ENCODE peak calls at places on chromosomes 1 and 21, in eight cellular contexts. One of them, this sample, is unnamed.

GRCh38 chr1:114668784-114669561 is 876 bp downstream of the DENND2C start:
- DNase-seq in kidney: no peak
- DNase-seq in MCF 10A: peak; percentile 63
- DNase-seq in endothelial cell: no peak
- DNase-seq in putamen: no peak
- DNase-seq in mammary epithelial cell: peak; percentile 76
- DNase-seq in neuronal stem cell: peak; percentile 5
- DNase-seq in astrocyte of the spinal cord: peak; percentile 3
- DNase-seq in this sample: no peak

GRCh38 chr1:112981461-112982233 is 25.7 kb upstream of the SLC16A1 start:
- DNase-seq in kidney: no peak
- DNase-seq in MCF 10A: no peak
- DNase-seq in endothelial cell: no peak
- DNase-seq in putamen: no peak
- DNase-seq in mammary epithelial cell: no peak
- DNase-seq in neuronal stem cell: no peak
- DNase-seq in astrocyte of the spinal cord: no peak
- DNase-seq in this sample: no peak

GRCh38 chr1:7326366-7326765 is 444.7 kb upstream of the VAMP3 start:
- DNase-seq in kidney: no peak
- DNase-seq in MCF 10A: no peak
- DNase-seq in endothelial cell: no peak
- DNase-seq in putamen: no peak
- DNase-seq in mammary epithelial cell: no peak
- DNase-seq in neuronal stem cell: no peak
- DNase-seq in astrocyte of the spinal cord: no peak
- DNase-seq in this sample: no peak

GRCh38 chr1:22689505-22689904 is 21.1 kb upstream of the EPHB2 start:
- DNase-seq in kidney: no peak
- DNase-seq in MCF 10A: peak; percentile 62
- DNase-seq in endothelial cell: no peak
- DNase-seq in putamen: no peak
- DNase-seq in mammary epithelial cell: peak; percentile 71
- DNase-seq in neuronal stem cell: no peak
- DNase-seq in astrocyte of the spinal cord: peak; percentile 80
- DNase-seq in this sample: no peak

GRCh38 chr1:117110774-117111173 is 10.8 kb downstream of the TRIM45 start:
- DNase-seq in kidney: no peak
- DNase-seq in MCF 10A: peak; percentile 48
- DNase-seq in endothelial cell: no peak
- DNase-seq in putamen: peak; percentile 55
- DNase-seq in mammary epithelial cell: peak; percentile 70
- DNase-seq in neuronal stem cell: no peak
- DNase-seq in astrocyte of the spinal cord: no peak
- DNase-seq in this sample: no peak

GRCh38 chr1:81155131-81155530 is 645.6 kb upstream of the ADGRL2 start:
- DNase-seq in kidney: no peak
- DNase-seq in MCF 10A: no peak
- DNase-seq in endothelial cell: no peak
- DNase-seq in putamen: no peak
- DNase-seq in mammary epithelial cell: peak; percentile 21
- DNase-seq in neuronal stem cell: no peak
- DNase-seq in astrocyte of the spinal cord: peak; percentile 46
- DNase-seq in this sample: no peak

GRCh38 chr1:85449356-85449755 is 15.6 kb downstream of the DDAH1 start:
- DNase-seq in kidney: no peak
- DNase-seq in MCF 10A: no peak
- DNase-seq in endothelial cell: no peak
- DNase-seq in putamen: no peak
- DNase-seq in mammary epithelial cell: no peak
- DNase-seq in neuronal stem cell: no peak
- DNase-seq in astrocyte of the spinal cord: no peak
- DNase-seq in this sample: no peak

GRCh38 chr1:5815716-5816115 is 176.5 kb downstream of the NPHP4 start:
- DNase-seq in kidney: no peak
- DNase-seq in MCF 10A: no peak
- DNase-seq in endothelial cell: no peak
- DNase-seq in putamen: no peak
- DNase-seq in mammary epithelial cell: no peak
- DNase-seq in neuronal stem cell: no peak
- DNase-seq in astrocyte of the spinal cord: no peak
- DNase-seq in this sample: no peak

GRCh38 chr1:15966081-15966955 is 9.6 kb downstream of the ZBTB17 start:
- DNase-seq in kidney: peak; percentile 66
- DNase-seq in MCF 10A: no peak
- DNase-seq in endothelial cell: no peak
- DNase-seq in putamen: no peak
- DNase-seq in mammary epithelial cell: no peak
- DNase-seq in neuronal stem cell: no peak
- DNase-seq in astrocyte of the spinal cord: no peak
- DNase-seq in this sample: no peak

GRCh38 chr1:3959361-3959760 is 59.3 kb upstream of the C1orf174 start:
- DNase-seq in kidney: no peak
- DNase-seq in MCF 10A: no peak
- DNase-seq in endothelial cell: no peak
- DNase-seq in putamen: no peak
- DNase-seq in mammary epithelial cell: no peak
- DNase-seq in neuronal stem cell: no peak
- DNase-seq in astrocyte of the spinal cord: no peak
- DNase-seq in this sample: no peak

GRCh38 chr1:119815361-119815760 is 4.1 kb upstream of the REG4 start:
- DNase-seq in kidney: no peak
- DNase-seq in MCF 10A: no peak
- DNase-seq in endothelial cell: no peak
- DNase-seq in putamen: no peak
- DNase-seq in mammary epithelial cell: peak; percentile 72
- DNase-seq in neuronal stem cell: no peak
- DNase-seq in astrocyte of the spinal cord: peak; percentile 59
- DNase-seq in this sample: no peak

GRCh38 chr1:205484985-205485967 is 19.2 kb upstream of the CDK18 start:
- DNase-seq in kidney: peak; percentile 79
- DNase-seq in MCF 10A: peak; percentile 88
- DNase-seq in endothelial cell: peak; percentile 69
- DNase-seq in putamen: peak; percentile 58
- DNase-seq in mammary epithelial cell: peak; percentile 56
- DNase-seq in neuronal stem cell: peak; percentile 77
- DNase-seq in astrocyte of the spinal cord: peak; percentile 67
- DNase-seq in this sample: no peak

GRCh38 chr1:116741781-116742565 is 12.3 kb upstream of the CD2 start:
- DNase-seq in kidney: no peak
- DNase-seq in MCF 10A: no peak
- DNase-seq in endothelial cell: no peak
- DNase-seq in putamen: no peak
- DNase-seq in mammary epithelial cell: no peak
- DNase-seq in neuronal stem cell: no peak
- DNase-seq in astrocyte of the spinal cord: no peak
- DNase-seq in this sample: no peak

GRCh38 chr1:94025383-94026340 is 95.3 kb downstream of the ABCA4 start:
- DNase-seq in kidney: no peak
- DNase-seq in MCF 10A: peak; percentile 77
- DNase-seq in endothelial cell: peak; percentile 53
- DNase-seq in putamen: no peak
- DNase-seq in mammary epithelial cell: peak; percentile 63
- DNase-seq in neuronal stem cell: peak; percentile 56
- DNase-seq in astrocyte of the spinal cord: peak; percentile 77
- DNase-seq in this sample: no peak

GRCh38 chr1:235642021-235642942 is 7.3 kb downstream of the GNG4 start:
- DNase-seq in kidney: peak; percentile 72
- DNase-seq in MCF 10A: peak; percentile 91
- DNase-seq in endothelial cell: no peak
- DNase-seq in putamen: no peak
- DNase-seq in mammary epithelial cell: peak; percentile 61
- DNase-seq in neuronal stem cell: no peak
- DNase-seq in astrocyte of the spinal cord: peak; percentile 61
- DNase-seq in this sample: no peak

GRCh38 chr1:201999625-202000238 is 10.7 kb upstream of the ELF3 start:
- DNase-seq in kidney: no peak
- DNase-seq in MCF 10A: peak; percentile 81
- DNase-seq in endothelial cell: no peak
- DNase-seq in putamen: peak; percentile 53
- DNase-seq in mammary epithelial cell: peak; percentile 43
- DNase-seq in neuronal stem cell: no peak
- DNase-seq in astrocyte of the spinal cord: peak; percentile 40
- DNase-seq in this sample: no peak

GRCh38 chr1:206736878-206737728 is 33.5 kb upstream of the IL19 start:
- DNase-seq in kidney: no peak
- DNase-seq in MCF 10A: no peak
- DNase-seq in endothelial cell: no peak
- DNase-seq in putamen: no peak
- DNase-seq in mammary epithelial cell: no peak
- DNase-seq in neuronal stem cell: no peak
- DNase-seq in astrocyte of the spinal cord: no peak
- DNase-seq in this sample: no peak

GRCh38 chr1:34328281-34328680 is 151.6 kb downstream of the C1orf94 start:
- DNase-seq in kidney: no peak
- DNase-seq in MCF 10A: no peak
- DNase-seq in endothelial cell: no peak
- DNase-seq in putamen: no peak
- DNase-seq in mammary epithelial cell: no peak
- DNase-seq in neuronal stem cell: no peak
- DNase-seq in astrocyte of the spinal cord: no peak
- DNase-seq in this sample: no peak

GRCh38 chr21:39048064-39048463 is 135.2 kb downstream of the PSMG1 start:
- DNase-seq in kidney: no peak
- DNase-seq in MCF 10A: peak; percentile 94
- DNase-seq in endothelial cell: peak; percentile 60
- DNase-seq in putamen: no peak
- DNase-seq in mammary epithelial cell: peak; percentile 95
- DNase-seq in neuronal stem cell: peak; percentile 83
- DNase-seq in astrocyte of the spinal cord: peak; percentile 65
- DNase-seq in this sample: peak; percentile 57

GRCh38 chr1:216765346-216766300 is 42.4 kb upstream of the ESRRG start:
- DNase-seq in kidney: no peak
- DNase-seq in MCF 10A: no peak
- DNase-seq in endothelial cell: no peak
- DNase-seq in putamen: no peak
- DNase-seq in mammary epithelial cell: no peak
- DNase-seq in neuronal stem cell: no peak
- DNase-seq in astrocyte of the spinal cord: no peak
- DNase-seq in this sample: no peak

GRCh38 chr1:204207136-204207616 is 6.6 kb downstream of the GOLT1A start:
- DNase-seq in kidney: peak; percentile 82
- DNase-seq in MCF 10A: peak; percentile 76
- DNase-seq in endothelial cell: peak; percentile 86
- DNase-seq in putamen: no peak
- DNase-seq in mammary epithelial cell: peak; percentile 24
- DNase-seq in neuronal stem cell: peak; percentile 62
- DNase-seq in astrocyte of the spinal cord: peak; percentile 16
- DNase-seq in this sample: no peak

GRCh38 chr1:178580096-178580495 is 67.2 kb downstream of the TEX35 start:
- DNase-seq in kidney: no peak
- DNase-seq in MCF 10A: no peak
- DNase-seq in endothelial cell: no peak
- DNase-seq in putamen: no peak
- DNase-seq in mammary epithelial cell: no peak
- DNase-seq in neuronal stem cell: no peak
- DNase-seq in astrocyte of the spinal cord: no peak
- DNase-seq in this sample: no peak

GRCh38 chr1:76090284-76091180 is 16.0 kb downstream of the ST6GALNAC3 start:
- DNase-seq in kidney: no peak
- DNase-seq in MCF 10A: no peak
- DNase-seq in endothelial cell: no peak
- DNase-seq in putamen: no peak
- DNase-seq in mammary epithelial cell: no peak
- DNase-seq in neuronal stem cell: no peak
- DNase-seq in astrocyte of the spinal cord: no peak
- DNase-seq in this sample: no peak

GRCh38 chr1:234322979-234323378 is 50.3 kb upstream of the COA6 start:
- DNase-seq in kidney: no peak
- DNase-seq in MCF 10A: peak; percentile 72
- DNase-seq in endothelial cell: peak; percentile 79
- DNase-seq in putamen: no peak
- DNase-seq in mammary epithelial cell: no peak
- DNase-seq in neuronal stem cell: peak; percentile 24
- DNase-seq in astrocyte of the spinal cord: peak; percentile 8
- DNase-seq in this sample: peak; percentile 73

GRCh38 chr1:154608522-154609294 is 722 bp upstream of the ADAR start:
- DNase-seq in kidney: peak; percentile 83
- DNase-seq in MCF 10A: peak; percentile 55
- DNase-seq in endothelial cell: peak; percentile 38
- DNase-seq in putamen: no peak
- DNase-seq in mammary epithelial cell: peak; percentile 42
- DNase-seq in neuronal stem cell: peak; percentile 75
- DNase-seq in astrocyte of the spinal cord: peak; percentile 69
- DNase-seq in this sample: no peak

GRCh38 chr1:173798078-173798477 is 26.4 kb upstream of the DARS2 start:
- DNase-seq in kidney: no peak
- DNase-seq in MCF 10A: peak; percentile 12
- DNase-seq in endothelial cell: no peak
- DNase-seq in putamen: no peak
- DNase-seq in mammary epithelial cell: peak; percentile 10
- DNase-seq in neuronal stem cell: no peak
- DNase-seq in astrocyte of the spinal cord: no peak
- DNase-seq in this sample: no peak

GRCh38 chr1:45721207-45721606 is 29.2 kb downstream of the IPP start:
- DNase-seq in kidney: no peak
- DNase-seq in MCF 10A: no peak
- DNase-seq in endothelial cell: no peak
- DNase-seq in putamen: no peak
- DNase-seq in mammary epithelial cell: no peak
- DNase-seq in neuronal stem cell: no peak
- DNase-seq in astrocyte of the spinal cord: peak; percentile 4
- DNase-seq in this sample: no peak

GRCh38 chr1:69403911-69404310 is 163.8 kb upstream of the LRRC7 start:
- DNase-seq in kidney: no peak
- DNase-seq in MCF 10A: no peak
- DNase-seq in endothelial cell: no peak
- DNase-seq in putamen: no peak
- DNase-seq in mammary epithelial cell: peak; percentile 6
- DNase-seq in neuronal stem cell: no peak
- DNase-seq in astrocyte of the spinal cord: no peak
- DNase-seq in this sample: no peak

GRCh38 chr1:232812560-232812959 is 7.3 kb downstream of the MAP10 start:
- DNase-seq in kidney: no peak
- DNase-seq in MCF 10A: no peak
- DNase-seq in endothelial cell: no peak
- DNase-seq in putamen: no peak
- DNase-seq in mammary epithelial cell: no peak
- DNase-seq in neuronal stem cell: no peak
- DNase-seq in astrocyte of the spinal cord: no peak
- DNase-seq in this sample: no peak

GRCh38 chr1:220734571-220735326 is 13.4 kb upstream of the MTARC2 start:
- DNase-seq in kidney: no peak
- DNase-seq in MCF 10A: peak; percentile 71
- DNase-seq in endothelial cell: no peak
- DNase-seq in putamen: no peak
- DNase-seq in mammary epithelial cell: peak; percentile 51
- DNase-seq in neuronal stem cell: no peak
- DNase-seq in astrocyte of the spinal cord: peak; percentile 72
- DNase-seq in this sample: no peak

GRCh38 chr1:206581571-206581981 is 30.7 kb downstream of the EIF2D start:
- DNase-seq in kidney: no peak
- DNase-seq in MCF 10A: no peak
- DNase-seq in endothelial cell: no peak
- DNase-seq in putamen: no peak
- DNase-seq in mammary epithelial cell: no peak
- DNase-seq in neuronal stem cell: no peak
- DNase-seq in astrocyte of the spinal cord: no peak
- DNase-seq in this sample: no peak

GRCh38 chr1:225881081-225882007 is 836 bp downstream of the TMEM63A start:
- DNase-seq in kidney: peak; percentile 93
- DNase-seq in MCF 10A: peak; percentile 65
- DNase-seq in endothelial cell: no peak
- DNase-seq in putamen: peak; percentile 23
- DNase-seq in mammary epithelial cell: peak; percentile 28
- DNase-seq in neuronal stem cell: no peak
- DNase-seq in astrocyte of the spinal cord: peak; percentile 38
- DNase-seq in this sample: no peak

GRCh38 chr1:9143250-9143649 is 14.3 kb upstream of the GPR157 start:
- DNase-seq in kidney: peak; percentile 31
- DNase-seq in MCF 10A: peak; percentile 76
- DNase-seq in endothelial cell: no peak
- DNase-seq in putamen: no peak
- DNase-seq in mammary epithelial cell: peak; percentile 58
- DNase-seq in neuronal stem cell: no peak
- DNase-seq in astrocyte of the spinal cord: peak; percentile 43
- DNase-seq in this sample: no peak

GRCh38 chr1:48038273-48038767 is 41.1 kb upstream of the TRABD2B start:
- DNase-seq in kidney: no peak
- DNase-seq in MCF 10A: no peak
- DNase-seq in endothelial cell: no peak
- DNase-seq in putamen: no peak
- DNase-seq in mammary epithelial cell: no peak
- DNase-seq in neuronal stem cell: no peak
- DNase-seq in astrocyte of the spinal cord: no peak
- DNase-seq in this sample: no peak

This sample was measured in iPS DF 19.7.